ENCODE peak calls at places on chromosomes 6 and 20, in five cellular contexts. F is GM23248, I is iPS DF 6.9, O is left ventricle myocardium inferior, Y is heart right ventricle. K is an unnamed sample. For H3K9me3, the result is how much of the 10 kb centered on the place peaks cover.

GRCh38 chr20:32574296-32575226 is 10.6 kb downstream of the NOL4L start:
- DNase-seq in F (peak), O (no peak), I (no peak), Y (peak), K (no peak)

GRCh38 chr6:165617528-165617927 is 45.5 kb downstream of the PDE10A start:
- DNase-seq in F (no peak), Y (no peak), O (no peak), I (no peak), K (no peak)

GRCh38 chr20:37760322-37760721 is 66.5 kb downstream of the CTNNBL1 start:
- DNase-seq in Y (no peak), O (no peak), F (no peak), I (no peak), K (no peak)

GRCh38 chr20:41423026-41423425 is 56.4 kb upstream of the EMILIN3 start:
- DNase-seq in O (no peak), Y (no peak), I (no peak), F (no peak), K (no peak)

GRCh38 chr20:51500311-51500710 is 42.2 kb downstream of the NFATC2 start:
- DNase-seq in Y (no peak), O (no peak), I (no peak), F (peak), K (no peak)

GRCh38 chr6:34950849-34951248 is 61.8 kb downstream of the ANKS1A start:
- DNase-seq in I (no peak), O (no peak), Y (no peak), F (no peak), K (no peak)

GRCh38 chr6:41783106-41783780 is 2.7 kb downstream of the PRICKLE4 start:
- DNase-seq in O (no peak), F (no peak), Y (no peak), I (no peak), K (no peak)

GRCh38 chr6:130632288-130632687 is 194.9 kb upstream of the SMLR1 start:
- DNase-seq in F (peak), I (no peak), O (no peak), Y (no peak), K (no peak)

GRCh38 chr20:21228511-21228910 is 74.6 kb upstream of the XRN2 start:
- DNase-seq in I (no peak), Y (no peak), O (no peak), F (no peak), K (no peak)

GRCh38 chr6:85068221-85068620 is 303.8 kb upstream of the TBX18 start:
- DNase-seq in I (no peak), Y (no peak), F (peak), O (no peak), K (no peak)

GRCh38 chr6:158654498-158654897 is 4.6 kb downstream of the SYTL3 start:
- DNase-seq in Y (peak), I (no peak), O (peak), F (peak), K (peak)

GRCh38 chr6:161027385-161027784 is 35.8 kb downstream of the MAP3K4 start:
- DNase-seq in F (no peak), Y (no peak), I (no peak), O (no peak), K (no peak)

GRCh38 chr6:15504581-15505350 is 158.1 kb downstream of the DTNBP1 start:
- DNase-seq in F (peak), O (peak), Y (peak), I (no peak), K (no peak)

GRCh38 chr6:971981-972640 is 279.2 kb upstream of the EXOC2 start:
- DNase-seq in O (no peak), Y (no peak), I (no peak), F (peak), K (no peak)

GRCh38 chr6:55853008-55854001 is 22.1 kb downstream of the BMP5 start:
- DNase-seq in I (no peak), O (no peak), Y (no peak), F (no peak), K (no peak)
- H3K4me3 ChIP-seq in I (no peak), O (no peak), Y (no peak), F (no peak), K (no peak)

GRCh38 chr6:162921062-162921461 is 193.3 kb downstream of the PACRG start:
- DNase-seq in F (no peak), Y (no peak), I (no peak), O (no peak), K (no peak)
- H3K9me3 ChIP-seq in F (under half), Y (under half), I (under half), O (under half), K (under half)

GRCh38 chr20:64165866-64166600 is 1.8 kb downstream of the MYT1 start:
- DNase-seq in Y (no peak), F (no peak), I (no peak), O (no peak), K (peak)

GRCh38 chr20:64166712-64167615 is 2.7 kb downstream of the MYT1 start:
- DNase-seq in I (no peak), Y (no peak), O (no peak), F (peak), K (peak)

GRCh38 chr20:64169089-64169560 is 4.9 kb downstream of the MYT1 start:
- DNase-seq in Y (no peak), F (no peak), I (no peak), O (no peak), K (peak)

GRCh38 chr20:64168381-64169088 is 4.3 kb downstream of the MYT1 start:
- DNase-seq in I (no peak), O (no peak), Y (no peak), F (no peak), K (peak)

DNA sequence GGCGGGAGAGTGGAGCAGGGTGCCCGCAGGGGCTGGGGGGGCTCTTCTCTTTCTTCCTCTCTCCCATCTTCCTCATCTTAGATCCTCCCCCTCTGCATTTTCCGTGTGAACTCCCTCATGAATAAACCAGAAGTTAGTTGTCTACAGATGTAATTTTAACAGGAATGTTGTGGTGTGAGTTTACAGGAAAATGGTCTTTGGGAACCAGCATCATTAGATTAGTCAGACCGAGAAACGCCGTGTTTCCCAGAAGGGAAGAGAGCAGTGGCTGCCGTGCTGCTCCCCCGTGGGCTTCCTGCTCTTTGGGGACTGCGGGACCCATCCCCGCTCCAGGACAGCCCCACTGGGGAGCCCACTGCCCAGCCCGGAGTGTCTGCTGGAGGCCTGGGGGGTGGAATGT is 3.4 kb downstream of the MYT1 start:
- DNase-seq in I (no peak), Y (no peak), O (no peak), F (peak), K (peak)
- H3K4me3 ChIP-seq in I (no peak), Y (no peak), O (no peak), F (no peak), K (no peak)

GRCh38 chr20:47421076-47421475 is 64.6 kb upstream of the ZMYND8 start:
- DNase-seq in I (no peak), Y (no peak), F (no peak), O (no peak), K (no peak)

GRCh38 chr20:47417245-47418060 is 61.0 kb upstream of the ZMYND8 start:
- DNase-seq in Y (no peak), I (no peak), F (no peak), O (no peak), K (no peak)

GRCh38 chr20:47419953-47420352 is 63.5 kb upstream of the ZMYND8 start:
- DNase-seq in F (no peak), I (no peak), Y (no peak), O (no peak), K (no peak)

GRCh38 chr20:47413189-47413588 is 56.7 kb upstream of the ZMYND8 start:
- DNase-seq in Y (no peak), O (no peak), F (no peak), I (no peak), K (no peak)

DNA sequence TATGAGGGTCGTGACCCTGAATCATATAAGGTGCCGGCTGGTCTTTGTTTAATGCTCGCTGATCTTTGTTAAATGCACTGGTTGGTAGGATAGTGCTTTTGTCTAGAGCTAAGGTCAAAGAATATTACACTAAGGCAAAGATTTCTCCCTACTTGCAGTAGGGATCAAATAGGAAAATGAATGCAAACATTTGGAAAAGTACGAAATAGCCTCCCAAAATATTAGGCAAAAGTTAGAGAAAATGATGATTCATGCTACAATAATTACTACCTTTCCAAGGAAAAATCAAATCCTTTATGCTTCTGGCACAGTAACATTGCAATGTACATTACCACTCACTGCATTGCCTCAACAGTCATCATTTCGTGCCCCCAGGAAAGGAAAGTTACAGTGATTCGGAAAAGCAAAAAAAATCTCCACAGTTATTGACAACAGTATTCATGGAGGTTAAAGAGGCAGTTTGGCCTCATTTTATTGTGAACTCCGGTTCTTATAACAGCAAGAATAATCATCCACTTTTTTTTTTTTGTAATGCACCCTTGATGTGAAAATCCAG is 61.6 kb upstream of the ZMYND8 start:
- DNase-seq in F (no peak), Y (no peak), I (no peak), O (no peak), K (no peak)
- H3K9me3 ChIP-seq in F (under half), Y (under half), I (under half), O (under half), K (under half)

GRCh38 chr6:30074331-30075093 is 1.1 kb downstream of the RNF39 start:
- DNase-seq in I (no peak), F (peak), O (no peak), Y (no peak), K (peak)
- H3K4me3 ChIP-seq in I (peak), F (peak), O (peak), Y (no peak), K (peak)

DNA sequence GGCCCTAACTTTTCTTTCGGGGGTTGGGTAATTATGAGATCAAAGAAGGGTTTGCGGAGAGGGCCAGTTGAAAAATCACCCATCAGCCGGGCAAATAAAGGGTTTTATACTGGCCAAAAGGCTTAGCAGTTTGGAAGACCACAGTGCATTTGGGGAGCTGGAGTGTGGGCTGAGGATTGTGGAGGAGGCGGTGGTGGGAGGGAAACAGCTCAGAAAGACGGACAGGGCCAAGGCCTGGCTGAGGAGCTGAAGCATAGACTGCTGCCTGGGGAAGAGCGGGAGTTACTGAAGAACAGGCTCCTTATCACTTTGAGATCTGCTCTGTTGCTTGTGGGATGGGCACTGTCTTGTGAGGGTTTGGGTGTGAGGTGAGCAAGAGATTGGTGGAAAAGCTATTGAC is 144.2 kb downstream of the CARMIL1 start:
- DNase-seq in O (no peak), F (no peak), Y (no peak), I (no peak), K (no peak)
- H3K9me3 ChIP-seq in O (under half), F (under half), Y (under half), I (under half), K (under half)

GRCh38 chr6:37784585-37784967 is 35.0 kb upstream of the ZFAND3 start:
- DNase-seq in F (peak), O (no peak), Y (no peak), I (no peak), K (no peak)
- H3K4me3 ChIP-seq in F (peak), O (peak), Y (peak), I (no peak), K (peak)

GRCh38 chr6:27439371-27439770 is 33.5 kb downstream of the ZNF184 start:
- DNase-seq in F (no peak), I (no peak), O (no peak), Y (no peak), K (no peak)

GRCh38 chr6:27441001-27441400 is 31.9 kb downstream of the ZNF184 start:
- DNase-seq in I (no peak), O (no peak), Y (no peak), F (no peak), K (no peak)

GRCh38 chr6:27448456-27448855 is 24.4 kb downstream of the ZNF184 start:
- DNase-seq in I (no peak), O (no peak), Y (no peak), F (no peak), K (no peak)

DNA sequence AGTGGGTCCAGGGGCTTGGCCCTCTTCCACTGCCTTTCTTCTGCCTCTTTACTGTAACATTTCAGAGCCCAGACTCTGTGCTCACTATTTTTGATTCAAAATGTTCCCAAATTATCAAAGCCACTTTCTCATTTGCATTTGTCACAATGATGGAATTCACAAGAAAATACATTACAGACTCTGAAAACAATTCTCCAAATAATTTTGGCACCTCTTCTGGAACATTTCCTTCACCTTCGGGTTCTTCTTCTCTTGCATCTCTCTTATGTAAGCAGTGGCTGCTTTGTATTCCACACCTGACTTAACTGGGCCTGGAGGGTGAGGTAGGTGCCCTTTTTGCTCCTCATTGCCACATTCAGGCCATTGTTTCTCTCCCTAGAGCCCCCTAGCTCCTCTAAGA is 30.0 kb downstream of the ZNF184 start:
- DNase-seq in Y (no peak), F (no peak), O (no peak), I (no peak), K (no peak)
- H3K9me3 ChIP-seq in Y (under half), F (under half), O (half or more), I (under half), K (under half)

K was measured in lower lobe of right lung.